ENCODE peak calls at places on chromosomes 2 and 18, in ten cellular contexts. H, G, Q, S, X, F, P, K, W and B are unnamed samples.

GRCh38 chr2:19488009-19488691 is 129.7 kb upstream of the OSR1 start:
- DNase-seq in H (no peak), G (no peak), Q (no peak), S (no peak), X (no peak), F (no peak), P (no peak), K (no peak), W (no peak), B (peak; percentile 73)

GRCh38 chr2:196851068-196851467 is 41.9 kb upstream of the C2orf66 start:
- DNase-seq in H (no peak), G (no peak), Q (no peak), S (no peak), X (no peak), F (no peak), P (no peak), K (no peak), W (no peak), B (no peak)

GRCh38 chr2:70596739-70597138 is 43.1 kb upstream of the TGFA start:
- DNase-seq in H (no peak), G (no peak), Q (no peak), S (no peak), X (no peak), F (no peak), P (no peak), K (no peak), W (no peak), B (peak; percentile 70)

GRCh38 chr18:54766631-54767030 is 61.6 kb upstream of the RAB27B start:
- DNase-seq in H (no peak), G (no peak), Q (no peak), S (no peak), X (no peak), F (no peak), P (no peak), K (no peak), W (no peak), B (no peak)

GRCh38 chr18:12264854-12265253 is 10.7 kb downstream of the CIDEA start:
- DNase-seq in H (no peak), G (no peak), Q (no peak), S (no peak), X (no peak), F (no peak), P (no peak), K (no peak), W (no peak), B (no peak)

GRCh38 chr2:236334122-236334876 is 70.1 kb upstream of the ASB18 start:
- DNase-seq in H (peak; percentile 27), G (no peak), Q (peak; percentile 56), S (no peak), X (no peak), F (no peak), P (peak; percentile 74), K (no peak), W (no peak), B (no peak)

GRCh38 chr2:26564121-26564520 is 77.0 kb downstream of the CIB4 start:
- DNase-seq in H (no peak), G (no peak), Q (no peak), S (no peak), X (no peak), F (no peak), P (peak; percentile 7), K (peak; percentile 35), W (peak; percentile 6), B (no peak)

GRCh38 chr2:86372641-86373502 is 35.4 kb upstream of the REEP1 start:
- DNase-seq in H (no peak), G (no peak), Q (no peak), S (no peak), X (peak; percentile 47), F (no peak), P (no peak), K (no peak), W (no peak), B (no peak)

GRCh38 chr18:904135-905090 is at the start of gene ADCYAP1:
- DNase-seq in H (no peak), G (no peak), Q (no peak), S (no peak), X (no peak), F (no peak), P (no peak), K (no peak), W (no peak), B (no peak)

GRCh38 chr2:207224814-207225482 is 59.2 kb upstream of the KLF7 start:
- DNase-seq in H (no peak), G (no peak), Q (no peak), S (no peak), X (no peak), F (no peak), P (no peak), K (no peak), W (no peak), B (no peak)

GRCh38 chr2:55102056-55102812 is 52.0 kb upstream of the RTN4 start:
- DNase-seq in H (no peak), G (no peak), Q (no peak), S (no peak), X (no peak), F (no peak), P (no peak), K (no peak), W (no peak), B (no peak)

GRCh38 chr2:186256540-186256939 is 229.5 kb upstream of the ZC3H15 start:
- DNase-seq in H (no peak), G (no peak), Q (no peak), S (no peak), X (no peak), F (no peak), P (no peak), K (no peak), W (no peak), B (peak; percentile 42)

GRCh38 chr2:33212151-33212550 is 264.3 kb upstream of the RASGRP3 start:
- DNase-seq in H (no peak), G (no peak), Q (no peak), S (no peak), X (no peak), F (no peak), P (no peak), K (no peak), W (peak; percentile 19), B (no peak)

GRCh38 chr2:191857406-191857805 is 10.5 kb upstream of the CAVIN2 start:
- DNase-seq in H (no peak), G (no peak), Q (no peak), S (no peak), X (no peak), F (no peak), P (no peak), K (no peak), W (no peak), B (no peak)

GRCh38 chr2:65545818-65546217 is 113.4 kb upstream of the SPRED2 start:
- DNase-seq in H (no peak), G (no peak), Q (no peak), S (no peak), X (no peak), F (no peak), P (no peak), K (no peak), W (no peak), B (no peak)

GRCh38 chr2:237059155-237059875 is 26.4 kb upstream of the COPS8 start:
- DNase-seq in H (no peak), G (no peak), Q (no peak), S (no peak), X (no peak), F (no peak), P (no peak), K (no peak), W (no peak), B (no peak)

DNA sequence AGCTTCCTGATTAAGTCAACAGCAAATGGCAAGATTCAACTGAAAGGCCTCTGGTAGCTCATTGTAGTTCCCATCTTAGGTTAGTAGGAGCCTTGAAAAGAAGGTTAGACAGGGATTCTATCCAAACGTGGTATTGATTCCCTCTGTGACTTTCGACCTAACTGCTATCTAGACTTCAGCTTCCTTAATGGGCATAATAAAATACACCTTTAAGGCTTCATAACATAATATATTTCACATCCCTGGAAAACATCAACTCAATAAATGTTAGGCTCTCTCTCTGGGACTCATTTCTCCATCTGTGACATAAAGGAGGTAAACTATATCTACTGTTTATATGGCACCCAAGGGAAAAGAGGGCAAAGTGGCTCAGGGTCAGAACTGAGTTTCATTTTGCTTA is 60.9 kb downstream of the STK39 start:
- DNase-seq in H (no peak), G (no peak), Q (no peak), S (no peak), X (no peak), F (no peak), P (no peak), K (no peak), W (no peak), B (no peak)
- H3K4me1 ChIP-seq in H (no peaks in the 10 kb centered on the region), G (peaks cover 33% of the 10 kb centered on the region), Q (peaks cover 82% of the 10 kb centered on the region), S (peaks cover 8% of the 10 kb centered on the region), X (no peaks in the 10 kb centered on the region), F (peaks cover 4% of the 10 kb centered on the region), P (no peaks in the 10 kb centered on the region), K (no peaks in the 10 kb centered on the region), W (no peaks in the 10 kb centered on the region), B (peaks cover 44% of the 10 kb centered on the region)

DNA sequence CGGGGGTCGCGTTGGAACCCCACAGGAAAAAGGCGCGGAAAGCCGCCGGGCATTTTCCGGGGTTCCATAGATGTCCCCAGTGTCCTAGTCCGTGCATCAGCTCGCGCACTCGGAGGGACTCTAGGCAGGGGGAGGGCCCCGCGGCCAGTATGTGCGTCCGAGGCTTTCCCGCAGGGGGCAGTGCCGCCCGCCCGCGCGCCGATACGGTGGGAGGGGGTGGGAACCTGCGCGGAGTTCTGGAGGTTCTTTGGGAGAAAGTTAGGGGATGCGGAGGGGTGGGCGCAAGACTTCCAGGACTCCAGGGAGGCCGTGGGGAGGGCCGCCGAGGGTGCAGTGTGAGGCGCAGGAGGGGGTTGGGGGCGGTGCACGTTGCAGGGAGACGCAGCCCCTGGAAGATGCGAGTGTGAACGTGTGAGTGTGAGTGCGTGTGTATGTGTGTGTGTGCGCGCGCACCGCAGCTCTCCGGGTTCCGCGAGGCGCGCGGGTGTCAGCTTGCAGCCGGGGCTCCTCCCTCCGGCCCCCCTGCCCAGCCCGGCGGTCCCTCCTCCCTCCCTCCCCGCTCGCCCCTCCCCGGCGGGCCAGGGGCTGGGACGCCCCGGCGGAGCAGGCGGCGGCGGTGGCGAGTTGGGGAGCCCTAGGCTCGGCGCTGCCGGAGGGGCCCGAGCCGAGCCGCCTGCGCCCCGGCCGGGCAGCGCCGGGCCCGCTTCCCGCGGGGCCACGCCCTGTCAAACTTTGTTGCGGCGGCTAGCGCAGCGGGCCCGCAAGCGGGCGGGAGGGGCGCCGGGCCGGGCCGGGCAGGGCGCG is at the start of gene TCF7L1:
- DNase-seq in H (peak; percentile 94), G (no peak), Q (peak; percentile 86), S (no peak), X (peak; percentile 73), F (no peak), P (peak; percentile 91), K (peak; percentile 82), W (peak; percentile 88), B (peak; percentile 83)
- TF ChIP-seq CTCF in H (peak; percentile 60), G (peak; percentile 75), Q (peak; percentile 92), S (peak; percentile 75), X (peak; percentile 75), F (no peak), P (peak; percentile 89), K (peak; percentile 11), W (peak; percentile 85), B (peak; percentile 91)

GRCh38 chr2:227703280-227703732 is 14.5 kb downstream of the SLC19A3 start:
- DNase-seq in H (no peak), G (no peak), Q (no peak), S (no peak), X (no peak), F (no peak), P (no peak), K (no peak), W (no peak), B (peak; percentile 74)
- H3K27ac ChIP-seq in H (no peak overlapping the region), G (no peak overlapping the region), Q (no peak overlapping the region), S (no peak overlapping the region), X (no peak overlapping the region), F (no peak overlapping the region), P (no peak overlapping the region), K (no peak overlapping the region), W (peak overlapping the region; percentile 48), B (no peak overlapping the region)

GRCh38 chr18:3268306-3268705 is 6.4 kb downstream of the MYL12B start:
- DNase-seq in H (no peak), G (no peak), Q (no peak), S (no peak), X (no peak), F (no peak), P (no peak), K (no peak), W (no peak), B (no peak)
- H3K4me1 ChIP-seq in H (peaks cover 53% of the 10 kb centered on the region), G (peaks cover 81% of the 10 kb centered on the region), Q (peaks cover 100% of the 10 kb centered on the region), S (peaks cover 90% of the 10 kb centered on the region), X (peaks cover 51% of the 10 kb centered on the region), F (peaks cover 63% of the 10 kb centered on the region), P (peaks cover 70% of the 10 kb centered on the region), K (peaks cover 61% of the 10 kb centered on the region), W (no peaks in the 10 kb centered on the region), B (peaks cover 64% of the 10 kb centered on the region)